ENCODE peak calls at places on chromosome 13, in nine cellular contexts. I, Y, D, T, N, L, Z, H and K are unnamed samples. For H3K27me3, the result is how much of the 10 kb centered on the place peaks cover.

GRCh38 chr13:28451482-28452217 is 43.3 kb downstream of the FLT1 start:
- DNase-seq in I (no peak), Y (no peak), D (no peak), T (peak), N (no peak), L (peak), Z (peak), H (no peak), K (peak)

GRCh38 chr13:74056829-74057564 is 77.2 kb downstream of the KLF12 start:
- DNase-seq in I (no peak), Y (no peak), D (peak), T (peak), N (no peak), L (no peak), Z (no peak), H (no peak), K (peak)

GRCh38 chr13:110376120-110376519 is 69.0 kb downstream of the COL4A2 start:
- DNase-seq in I (no peak), Y (no peak), D (no peak), T (no peak), N (no peak), L (no peak), Z (no peak), H (no peak), K (no peak)

GRCh38 chr13:66409542-66409941 is 820.6 kb downstream of the PCDH9 start:
- DNase-seq in I (no peak), Y (no peak), D (no peak), T (no peak), N (no peak), L (no peak), Z (no peak), H (no peak), K (no peak)

GRCh38 chr13:98142427-98143156 is at the start of gene FARP1:
- DNase-seq in I (peak), Y (no peak), D (peak), T (peak), N (peak), L (peak), Z (peak), H (no peak), K (peak)

GRCh38 chr13:49370390-49370789 is 73.5 kb downstream of the CAB39L start:
- DNase-seq in I (peak), Y (no peak), D (no peak), T (peak), N (no peak), L (peak), Z (no peak), H (no peak), K (no peak)

GRCh38 chr13:94494021-94494420 is 14.5 kb upstream of the DCT start:
- DNase-seq in I (no peak), Y (no peak), D (no peak), T (no peak), N (no peak), L (no peak), Z (no peak), H (no peak), K (no peak)

GRCh38 chr13:110248449-110249143 is 58.4 kb downstream of the COL4A1 start:
- DNase-seq in I (no peak), Y (no peak), D (no peak), T (no peak), N (no peak), L (no peak), Z (no peak), H (no peak), K (no peak)

GRCh38 chr13:71303144-71303543 is 563.9 kb downstream of the DACH1 start:
- DNase-seq in I (no peak), Y (no peak), D (no peak), T (no peak), N (no peak), L (peak), Z (no peak), H (no peak), K (no peak)

GRCh38 chr13:93116809-93117208 is 109.8 kb upstream of the GPC6 start:
- DNase-seq in I (no peak), Y (no peak), D (no peak), T (no peak), N (no peak), L (peak), Z (peak), H (no peak), K (no peak)

GRCh38 chr13:19967619-19968018 is 9.1 kb downstream of the ZMYM2 start:
- DNase-seq in I (no peak), Y (no peak), D (no peak), T (no peak), N (no peak), L (no peak), Z (no peak), H (no peak), K (no peak)

GRCh38 chr13:110470272-110471009 is 91.1 kb downstream of the RAB20 start:
- DNase-seq in I (no peak), Y (no peak), D (no peak), T (no peak), N (no peak), L (no peak), Z (no peak), H (no peak), K (no peak)

GRCh38 chr13:70938462-70938861 is 830.2 kb upstream of the KLHL1 start:
- DNase-seq in I (no peak), Y (no peak), D (no peak), T (no peak), N (no peak), L (no peak), Z (no peak), H (no peak), K (no peak)

GRCh38 chr13:37406031-37406430 is 192.5 kb downstream of the POSTN start:
- DNase-seq in I (no peak), Y (no peak), D (peak), T (no peak), N (no peak), L (no peak), Z (no peak), H (no peak), K (no peak)

GRCh38 chr13:90485441-90485840 is 862.0 kb upstream of the MIR17HG start:
- DNase-seq in I (no peak), Y (no peak), D (peak), T (no peak), N (peak), L (no peak), Z (peak), H (no peak), K (peak)

GRCh38 chr13:31697290-31697689 is 42.0 kb upstream of the RXFP2 start:
- DNase-seq in I (no peak), Y (no peak), D (peak), T (no peak), N (no peak), L (peak), Z (no peak), H (no peak), K (peak)

GRCh38 chr13:100534147-100534818 is 54.3 kb downstream of the GGACT start:
- DNase-seq in I (no peak), Y (no peak), D (no peak), T (no peak), N (no peak), L (no peak), Z (no peak), H (no peak), K (no peak)

GRCh38 chr13:51833980-51834379 is 11.0 kb downstream of the TMEM272 start:
- DNase-seq in I (no peak), Y (no peak), D (no peak), T (no peak), N (no peak), L (no peak), Z (no peak), H (no peak), K (no peak)

GRCh38 chr13:94389544-94390351 is 89.7 kb downstream of the DCT start:
- DNase-seq in I (no peak), Y (no peak), D (no peak), T (no peak), N (no peak), L (no peak), Z (no peak), H (no peak), K (no peak)

GRCh38 chr13:110379905-110380341 is 72.8 kb downstream of the COL4A2 start:
- DNase-seq in I (no peak), Y (no peak), D (no peak), T (peak), N (peak), L (peak), Z (no peak), H (no peak), K (no peak)

DNA sequence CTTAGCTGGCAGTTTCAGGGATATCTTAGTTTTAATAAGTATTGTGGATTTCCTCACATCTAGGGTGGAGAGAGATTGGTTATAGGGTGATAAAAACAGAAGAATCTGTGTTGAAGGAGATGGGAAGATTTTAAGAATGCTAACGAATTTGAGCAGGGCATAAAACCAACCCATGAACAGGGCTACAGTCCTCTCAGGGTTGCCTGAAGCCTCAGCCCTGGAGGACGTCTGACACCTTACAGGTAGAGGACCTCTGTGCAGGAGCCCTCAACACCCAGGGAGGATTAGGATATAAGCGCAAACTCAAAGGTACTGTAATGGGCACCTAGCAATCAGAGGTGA is 461 bp upstream of the WASF3 start:
- DNase-seq in I (no peak), Y (no peak), D (no peak), T (no peak), N (no peak), L (no peak), Z (no peak), H (no peak), K (no peak)
- H3K4me3 ChIP-seq in I (peak), Y (no peak), D (peak), T (peak), N (peak), L (peak), Z (peak), H (peak), K (peak)

GRCh38 chr13:112653821-112654220 is 36.0 kb upstream of the ATP11A start:
- DNase-seq in I (no peak), Y (no peak), D (no peak), T (no peak), N (no peak), L (no peak), Z (no peak), H (no peak), K (no peak)

GRCh38 chr13:112658807-112659206 is 31.0 kb upstream of the ATP11A start:
- DNase-seq in I (no peak), Y (no peak), D (no peak), T (no peak), N (peak), L (peak), Z (no peak), H (no peak), K (no peak)

GRCh38 chr13:112655898-112656297 is 33.9 kb upstream of the ATP11A start:
- DNase-seq in I (no peak), Y (no peak), D (no peak), T (no peak), N (no peak), L (no peak), Z (no peak), H (no peak), K (no peak)

GRCh38 chr13:112661291-112661690 is 28.5 kb upstream of the ATP11A start:
- DNase-seq in I (no peak), Y (no peak), D (no peak), T (no peak), N (no peak), L (no peak), Z (no peak), H (no peak), K (no peak)

DNA sequence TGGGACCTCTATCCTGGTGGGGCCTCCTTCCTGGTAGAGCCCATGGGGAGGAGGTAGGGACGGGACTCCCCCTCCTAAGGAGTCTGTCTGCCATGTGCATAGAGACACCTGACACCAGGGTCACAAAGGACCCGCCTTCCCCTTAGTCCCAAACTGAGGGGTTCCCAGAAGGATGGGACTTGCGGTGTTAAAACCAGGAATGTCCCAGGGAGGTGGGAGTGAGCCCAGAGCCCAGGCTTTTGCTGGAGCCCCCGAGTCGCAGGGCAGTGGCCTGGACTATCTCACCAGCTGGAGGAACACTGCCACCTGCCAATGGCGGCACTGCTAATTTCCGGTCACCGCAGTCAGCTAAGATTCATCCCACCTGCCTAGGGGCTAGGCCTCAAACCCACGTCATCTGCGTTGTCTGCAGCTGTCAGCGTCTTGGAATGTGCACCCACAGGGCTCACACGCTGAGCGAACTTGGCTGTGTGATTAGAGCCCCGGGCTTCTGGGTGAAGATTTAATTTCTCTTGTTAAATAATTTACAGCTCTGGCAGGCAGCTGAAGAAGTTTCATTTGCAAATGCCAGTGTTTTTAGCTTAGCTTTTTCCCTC is 31.9 kb upstream of the ATP11A start:
- DNase-seq in I (no peak), Y (no peak), D (peak), T (no peak), N (peak), L (peak), Z (peak), H (no peak), K (peak)
- H3K9ac ChIP-seq in I (peak), Y (no peak), D (no peak), T (no peak), N (no peak), L (no peak), Z (no peak), H (no peak), K (no peak)

DNA sequence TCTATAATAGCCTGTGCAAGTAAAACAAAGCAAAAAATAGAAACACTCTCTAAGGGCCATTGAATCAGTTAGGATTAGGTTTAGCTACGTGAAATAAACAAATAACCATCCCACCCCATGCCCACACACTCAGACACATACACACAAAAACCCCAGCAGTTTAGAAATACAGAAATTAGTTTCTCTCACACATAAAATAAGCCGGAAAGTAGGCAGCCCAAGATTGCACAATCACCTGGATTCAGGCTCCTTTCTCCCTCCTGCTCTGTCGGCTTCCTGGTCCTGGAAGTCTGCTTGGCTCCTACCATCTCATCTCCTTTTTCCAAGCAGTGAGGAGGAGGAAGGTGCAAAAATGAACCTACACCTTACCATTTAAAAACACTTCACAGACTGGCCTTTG is 22.6 kb upstream of the USP12 start:
- DNase-seq in I (no peak), Y (no peak), D (no peak), T (no peak), N (no peak), L (no peak), Z (peak), H (no peak), K (no peak)
- H3K27me3 ChIP-seq in I (under half), Y (under half), D (under half), T (under half), N (under half), L (under half), Z (under half), H (under half), K (under half)

DNA sequence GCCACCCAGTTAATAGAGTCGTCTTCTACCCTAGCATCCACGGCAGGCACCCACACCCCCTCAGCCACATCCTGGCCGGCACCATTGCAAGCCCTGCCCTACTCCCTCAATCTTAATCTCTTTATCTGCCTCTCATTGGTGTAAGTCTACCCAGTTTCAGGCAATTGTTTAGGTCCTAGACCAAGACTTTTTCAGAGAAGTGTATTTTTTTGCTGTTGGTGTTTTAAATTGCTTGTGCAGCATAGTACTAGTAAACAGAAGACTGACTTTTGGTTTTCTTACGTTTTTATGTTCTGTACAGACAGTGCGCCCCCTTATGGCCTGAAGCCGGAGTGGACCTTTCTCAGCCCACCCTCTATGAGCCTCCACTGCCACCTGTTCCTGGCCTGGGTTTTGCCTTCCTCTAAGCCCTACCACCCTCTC is 2.3 kb upstream of the LCP1 start:
- DNase-seq in I (no peak), Y (no peak), D (no peak), T (peak), N (no peak), L (peak), Z (no peak), H (peak), K (no peak)
- H3K4me3 ChIP-seq in I (no peak), Y (peak), D (no peak), T (no peak), N (no peak), L (no peak), Z (no peak), H (no peak), K (no peak)

GRCh38 chr13:75460644-75461043 is 21.3 kb downstream of the TBC1D4 start:
- DNase-seq in I (no peak), Y (no peak), D (no peak), T (no peak), N (no peak), L (no peak), Z (no peak), H (no peak), K (no peak)

GRCh38 chr13:75454497-75454896 is 27.5 kb downstream of the TBC1D4 start:
- DNase-seq in I (no peak), Y (no peak), D (peak), T (no peak), N (no peak), L (no peak), Z (no peak), H (no peak), K (no peak)

GRCh38 chr13:75461314-75461713 is 20.7 kb downstream of the TBC1D4 start:
- DNase-seq in I (no peak), Y (no peak), D (peak), T (no peak), N (peak), L (no peak), Z (no peak), H (no peak), K (peak)

GRCh38 chr13:75455962-75456361 is 26.0 kb downstream of the TBC1D4 start:
- DNase-seq in I (no peak), Y (no peak), D (no peak), T (no peak), N (no peak), L (no peak), Z (no peak), H (no peak), K (no peak)

GRCh38 chr13:75458696-75459422 is 23.1 kb downstream of the TBC1D4 start:
- DNase-seq in I (no peak), Y (peak), D (peak), T (peak), N (no peak), L (peak), Z (no peak), H (no peak), K (no peak)
- H3K9ac ChIP-seq in I (no peak), Y (peak), D (peak), T (no peak), N (no peak), L (no peak), Z (no peak), H (no peak), K (no peak)

DNA sequence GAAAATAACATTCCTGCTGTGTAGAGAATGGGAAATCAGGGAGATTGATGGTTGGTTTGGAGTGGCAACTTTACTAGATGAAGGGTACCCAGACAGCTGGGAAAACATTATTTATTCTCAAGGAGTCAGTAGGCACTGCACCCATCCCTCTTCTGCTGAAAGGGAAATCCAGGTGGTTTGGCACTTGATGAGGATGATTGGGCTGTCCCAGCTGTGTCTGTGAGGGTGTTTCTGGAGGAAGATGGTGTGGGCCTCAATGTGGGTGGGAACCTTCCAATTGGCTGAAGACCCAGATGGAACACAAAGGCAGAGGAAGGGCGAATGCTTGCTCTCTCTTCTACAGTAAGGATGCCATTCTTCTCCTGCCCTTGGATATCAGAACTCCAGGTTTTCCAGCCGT is 10.4 kb upstream of the SACS start:
- DNase-seq in I (no peak), Y (no peak), D (no peak), T (no peak), N (no peak), L (no peak), Z (no peak), H (no peak), K (no peak)
- H3K27me3 ChIP-seq in I (under half), Y (under half), D (under half), T (under half), N (under half), L (under half), Z (under half), H (under half), K (under half)

GRCh38 chr13:30305456-30305855 is 1.9 kb downstream of the KATNAL1 start:
- DNase-seq in I (no peak), Y (no peak), D (no peak), T (no peak), N (no peak), L (no peak), Z (no peak), H (no peak), K (no peak)
- H3K4me3 ChIP-seq in I (peak), Y (peak), D (no peak), T (peak), N (peak), L (no peak), Z (peak), H (no peak), K (peak)

DNA sequence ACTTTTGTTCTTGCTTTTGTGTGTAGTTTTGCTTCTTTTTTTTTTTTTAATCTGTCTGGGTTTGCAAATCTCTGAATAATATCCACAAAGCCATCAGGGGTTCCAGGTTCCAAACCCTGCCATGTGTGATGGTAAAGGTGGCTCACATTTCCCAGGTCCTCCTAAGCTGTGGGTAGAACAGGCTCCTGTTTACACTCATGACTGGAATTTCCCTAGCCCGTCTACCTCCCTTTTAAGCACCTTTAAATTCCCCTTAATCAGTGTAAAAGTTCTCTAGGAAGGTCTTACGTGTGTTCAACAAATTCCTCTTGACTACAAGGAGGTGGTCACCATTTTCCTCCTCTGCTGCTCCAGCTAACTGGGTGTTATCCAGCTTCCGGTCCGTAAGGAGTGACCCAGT is 62.8 kb downstream of the EFNB2 start:
- DNase-seq in I (no peak), Y (no peak), D (peak), T (no peak), N (no peak), L (peak), Z (no peak), H (no peak), K (no peak)
- H3K9ac ChIP-seq in I (no peak), Y (no peak), D (peak), T (no peak), N (no peak), L (no peak), Z (no peak), H (no peak), K (no peak)

GRCh38 chr13:63541336-63541735 is 2125.7 kb upstream of the PCDH20 start:
- DNase-seq in I (no peak), Y (no peak), D (no peak), T (no peak), N (no peak), L (peak), Z (no peak), H (no peak), K (no peak)
- H3K27me3 ChIP-seq in I (under half), Y (under half), D (under half), T (under half), N (under half), L (under half), Z (under half), H (under half), K (under half)